ENCODE peak calls at places on chromosomes 7 and 10, in eight cellular contexts. L, D, B, X, T, O, S and K are unnamed samples. For H3K4me1, the result is how much of the 10 kb centered on the place peaks cover.

GRCh38 chr7:50362712-50363282 is 58.3 kb downstream of the IKZF1 start:
- DNase-seq in L (no peak), D (no peak), B (no peak), X (no peak), T (peak), O (no peak), S (peak), K (no peak)

GRCh38 chr7:5489991-5490536 is 66.4 kb upstream of the TNRC18 start:
- DNase-seq in L (no peak), D (no peak), B (no peak), X (no peak), T (no peak), O (no peak), S (no peak), K (no peak)

GRCh38 chr10:32253300-32253699 is 93.7 kb downstream of the EPC1 start:
- DNase-seq in L (no peak), D (no peak), B (peak), X (no peak), T (no peak), O (no peak), S (no peak), K (no peak)

GRCh38 chr7:127250312-127251047 is 2.3 kb downstream of the GRM8 start:
- DNase-seq in L (no peak), D (no peak), B (no peak), X (no peak), T (no peak), O (no peak), S (no peak), K (no peak)

GRCh38 chr10:62726638-62727037 is 77.9 kb upstream of the ADO start:
- DNase-seq in L (no peak), D (no peak), B (no peak), X (no peak), T (no peak), O (no peak), S (no peak), K (no peak)

GRCh38 chr7:41029072-41029492 is 673.8 kb downstream of the INHBA start:
- DNase-seq in L (no peak), D (no peak), B (peak), X (peak), T (no peak), O (no peak), S (no peak), K (peak)

GRCh38 chr10:13078912-13079775 is 20.8 kb upstream of the OPTN start:
- DNase-seq in L (no peak), D (no peak), B (peak), X (no peak), T (no peak), O (no peak), S (no peak), K (no peak)

GRCh38 chr7:10677668-10678232 is 295.9 kb upstream of the PHF14 start:
- DNase-seq in L (no peak), D (no peak), B (no peak), X (no peak), T (no peak), O (no peak), S (no peak), K (no peak)

GRCh38 chr10:73095479-73096021 is 1.1 kb downstream of the P4HA1 start:
- DNase-seq in L (no peak), D (peak), B (peak), X (peak), T (peak), O (no peak), S (no peak), K (peak)

GRCh38 chr10:57891201-57892006 is 376.3 kb downstream of the IPMK start:
- DNase-seq in L (no peak), D (no peak), B (peak), X (no peak), T (no peak), O (no peak), S (no peak), K (no peak)

GRCh38 chr10:70679498-70679897 is 7.2 kb downstream of the ADAMTS14 start:
- DNase-seq in L (peak), D (no peak), B (peak), X (peak), T (no peak), O (no peak), S (no peak), K (peak)

GRCh38 chr10:27660705-27661104 is 84.9 kb downstream of the MKX start:
- DNase-seq in L (no peak), D (no peak), B (no peak), X (no peak), T (no peak), O (no peak), S (no peak), K (no peak)
- H3K27ac ChIP-seq in L (no peak), D (no peak), B (no peak), X (no peak), T (no peak), O (no peak), S (no peak), K (no peak)

GRCh38 chr10:77634939-77635338 is 2.7 kb downstream of the KCNMA1 start:
- DNase-seq in L (no peak), D (no peak), B (no peak), X (no peak), T (no peak), O (no peak), S (no peak), K (no peak)
- H3K4me1 ChIP-seq in L (under half), D (under half), B (under half), X (under half), T (under half), O (under half), S (under half), K (under half)

GRCh38 chr10:23534761-23535160 is 95.9 kb downstream of the OTUD1 start:
- DNase-seq in L (no peak), D (no peak), B (no peak), X (no peak), T (no peak), O (no peak), S (no peak), K (no peak)

GRCh38 chr10:23534328-23534727 is 95.5 kb downstream of the OTUD1 start:
- DNase-seq in L (no peak), D (no peak), B (no peak), X (no peak), T (no peak), O (no peak), S (no peak), K (no peak)

GRCh38 chr10:23530079-23530478 is 91.2 kb downstream of the OTUD1 start:
- DNase-seq in L (no peak), D (no peak), B (no peak), X (peak), T (no peak), O (no peak), S (no peak), K (no peak)

GRCh38 chr10:23535381-23535780 is 96.5 kb downstream of the OTUD1 start:
- DNase-seq in L (no peak), D (no peak), B (no peak), X (no peak), T (no peak), O (no peak), S (no peak), K (no peak)

DNA sequence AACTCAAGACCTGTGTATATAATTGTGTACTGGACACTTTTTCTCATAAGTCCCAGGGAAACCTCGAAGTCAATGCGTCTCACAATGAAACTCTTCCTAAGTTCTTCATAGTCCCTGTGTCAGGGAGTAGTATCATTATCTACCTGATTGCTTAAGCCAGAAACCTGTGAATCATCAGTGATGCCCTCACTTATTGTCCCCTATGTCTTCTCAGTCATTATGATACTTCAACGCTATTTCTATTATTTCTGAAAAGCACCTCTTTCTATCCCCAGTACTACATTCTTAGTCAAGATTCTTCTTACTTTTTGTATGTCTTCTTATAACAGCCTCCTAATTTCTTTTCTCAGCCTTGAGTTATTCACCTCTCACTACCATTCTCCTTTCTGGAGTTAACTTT is 94.3 kb downstream of the OTUD1 start:
- DNase-seq in L (no peak), D (no peak), B (no peak), X (no peak), T (no peak), O (no peak), S (no peak), K (no peak)
- H3K27ac ChIP-seq in L (no peak), D (no peak), B (no peak), X (no peak), T (no peak), O (no peak), S (no peak), K (no peak)

GRCh38 chr10:124059552-124059951 is 33.8 kb downstream of the CHST15 start:
- DNase-seq in L (no peak), D (no peak), B (no peak), X (no peak), T (no peak), O (no peak), S (no peak), K (no peak)
- H3K4me1 ChIP-seq in L (under half), D (under half), B (under half), X (under half), T (under half), O (under half), S (under half), K (under half)

DNA sequence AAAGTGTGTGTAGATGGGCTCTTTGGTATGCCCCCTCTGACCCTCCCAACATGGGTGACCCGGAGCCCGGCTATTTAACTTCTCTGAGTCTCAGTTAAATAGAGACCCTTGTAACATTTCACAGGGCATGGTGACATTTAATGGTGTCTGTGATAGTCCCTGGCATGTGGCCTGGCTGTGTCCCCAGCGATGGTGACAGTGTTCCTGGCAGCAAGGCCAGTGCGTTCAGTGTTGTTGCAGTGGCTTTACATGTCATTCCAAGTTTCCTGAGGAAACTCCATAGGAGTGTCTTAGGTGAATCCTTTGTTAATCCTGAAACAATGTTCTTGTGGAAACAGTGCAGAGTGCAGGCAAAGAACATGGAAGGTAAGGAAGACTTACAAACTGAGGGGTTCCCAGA is 137.0 kb downstream of the RAMP3 start:
- DNase-seq in L (no peak), D (no peak), B (no peak), X (no peak), T (no peak), O (no peak), S (no peak), K (no peak)
- H3K27ac ChIP-seq in L (no peak), D (no peak), B (no peak), X (no peak), T (no peak), O (no peak), S (no peak), K (no peak)

DNA sequence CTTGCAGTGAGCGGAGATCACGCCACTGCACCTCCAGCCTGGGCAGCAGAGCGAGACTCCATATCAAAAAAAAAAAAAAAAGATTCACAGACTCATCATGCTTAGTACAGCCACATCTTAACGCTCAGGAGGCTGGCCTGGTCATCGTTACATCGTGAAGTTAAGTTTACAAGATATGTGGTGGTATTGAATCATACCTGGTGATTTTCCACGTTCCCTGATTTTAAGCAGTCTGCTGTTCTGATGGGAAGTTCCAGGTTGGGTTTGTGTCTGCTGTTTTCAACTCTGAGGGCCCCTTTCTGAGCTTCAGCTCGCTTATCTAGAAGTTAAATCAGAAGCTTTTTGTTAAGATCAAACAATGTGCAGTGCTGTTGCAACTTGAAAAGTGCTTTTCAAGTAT is 6.9 kb downstream of the PPP2R2D start:
- DNase-seq in L (no peak), D (no peak), B (no peak), X (no peak), T (no peak), O (no peak), S (no peak), K (no peak)
- H3K4me1 ChIP-seq in L (half or more), D (half or more), B (under half), X (under half), T (half or more), O (under half), S (half or more), K (under half)

GRCh38 chr10:20976390-20976789 is 79.3 kb upstream of the NEBL start:
- DNase-seq in L (no peak), D (no peak), B (no peak), X (no peak), T (no peak), O (no peak), S (no peak), K (no peak)

GRCh38 chr10:20975236-20975635 is 78.1 kb upstream of the NEBL start:
- DNase-seq in L (no peak), D (no peak), B (no peak), X (no peak), T (no peak), O (no peak), S (no peak), K (no peak)

GRCh38 chr10:20976891-20977684 is 80.0 kb upstream of the NEBL start:
- DNase-seq in L (no peak), D (no peak), B (no peak), X (no peak), T (no peak), O (no peak), S (no peak), K (no peak)

GRCh38 chr10:20981419-20981953 is 84.4 kb upstream of the NEBL start:
- DNase-seq in L (no peak), D (no peak), B (no peak), X (no peak), T (no peak), O (no peak), S (no peak), K (no peak)

GRCh38 chr10:20978617-20979016 is 81.5 kb upstream of the NEBL start:
- DNase-seq in L (no peak), D (no peak), B (no peak), X (no peak), T (no peak), O (no peak), S (no peak), K (no peak)
- H3K27ac ChIP-seq in L (no peak), D (no peak), B (no peak), X (no peak), T (no peak), O (no peak), S (no peak), K (no peak)

DNA sequence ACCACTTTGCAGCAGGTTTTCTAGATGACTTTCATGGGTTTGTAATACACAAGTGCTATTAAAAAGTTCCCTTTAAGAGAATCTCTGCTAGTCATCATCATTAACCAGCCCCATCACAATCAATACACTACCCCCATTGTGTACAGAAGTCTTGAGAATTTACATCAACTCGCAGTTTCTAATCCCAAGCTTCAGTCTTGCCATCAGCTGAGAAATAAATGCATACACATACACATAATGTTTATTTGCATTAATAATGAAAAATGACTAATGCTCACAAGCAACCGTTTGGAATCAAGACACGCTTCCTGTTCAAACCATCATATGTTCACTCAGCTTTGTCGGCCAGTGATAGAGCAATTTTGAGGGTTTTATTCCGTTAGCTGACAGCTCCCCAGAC is 287.1 kb downstream of the SFMBT2 start:
- DNase-seq in L (no peak), D (no peak), B (no peak), X (no peak), T (no peak), O (no peak), S (no peak), K (no peak)
- H3K4me1 ChIP-seq in L (under half), D (under half), B (under half), X (under half), T (under half), O (under half), S (under half), K (under half)